ENCODE peak calls at places on chromosomes 2 and 18, in six cellular contexts. E, T, N, W, A and R are unnamed samples.

GRCh38 chr2:62443471-62443870 is 62.5 kb downstream of the TMEM17 start:
- DNase-seq in E (no peak), T (no peak), N (no peak), W (no peak), A (no peak), R (no peak)

GRCh38 chr2:202910687-202911086 is 786 bp downstream of the WDR12 start:
- DNase-seq in E (no peak), T (no peak), N (no peak), W (no peak), A (no peak), R (no peak)

GRCh38 chr2:64142817-64143153 is 1.4 kb downstream of the PELI1 start:
- DNase-seq in E (no peak), T (no peak), N (no peak), W (no peak), A (no peak), R (no peak)

GRCh38 chr2:33425156-33425555 is 51.3 kb upstream of the RASGRP3 start:
- DNase-seq in E (no peak), T (no peak), N (no peak), W (no peak), A (no peak), R (no peak)

GRCh38 chr2:182761903-182762302 is 45.8 kb downstream of the DNAJC10 start:
- DNase-seq in E (no peak), T (no peak), N (no peak), W (no peak), A (no peak), R (no peak)

GRCh38 chr2:174603280-174603679 is 5.7 kb upstream of the WIPF1 start:
- DNase-seq in E (peak; percentile 35), T (peak; percentile 60), N (peak; percentile 50), W (no peak), A (peak; percentile 65), R (peak; percentile 22)

GRCh38 chr2:136383161-136383560 is 265.2 kb upstream of the CXCR4 start:
- DNase-seq in E (no peak), T (no peak), N (no peak), W (no peak), A (no peak), R (no peak)

GRCh38 chr2:170505631-170506270 is 209.4 kb upstream of the SP5 start:
- DNase-seq in E (no peak), T (no peak), N (peak; percentile 34), W (no peak), A (peak; percentile 47), R (no peak)

GRCh38 chr2:215359576-215359922 is 47.7 kb downstream of the ATIC start:
- DNase-seq in E (no peak), T (no peak), N (no peak), W (no peak), A (no peak), R (no peak)

GRCh38 chr2:27701676-27702075 is 38.0 kb downstream of the SLC4A1AP start:
- DNase-seq in E (no peak), T (no peak), N (peak; percentile 94), W (no peak), A (peak; percentile 29), R (no peak)

GRCh38 chr18:3411854-3412268 is 38.1 kb upstream of the TGIF1 start:
- DNase-seq in E (no peak), T (no peak), N (peak; percentile 62), W (peak; percentile 12), A (peak; percentile 21), R (no peak)

GRCh38 chr2:48531141-48531648 is 1.2 kb downstream of the STON1 start:
- DNase-seq in E (no peak), T (no peak), N (no peak), W (peak; percentile 85), A (peak; percentile 24), R (peak; percentile 66)

GRCh38 chr2:38653715-38654494 is 12.0 kb upstream of the GALM start:
- DNase-seq in E (no peak), T (no peak), N (no peak), W (no peak), A (no peak), R (no peak)

GRCh38 chr2:240392084-240392947 is 43.1 kb upstream of the GPC1 start:
- DNase-seq in E (no peak), T (no peak), N (no peak), W (no peak), A (peak; percentile 10), R (no peak)

GRCh38 chr18:32418148-32418547 is 52.5 kb downstream of the GAREM1 start:
- DNase-seq in E (no peak), T (no peak), N (no peak), W (no peak), A (no peak), R (no peak)

GRCh38 chr2:101921319-101921960 is 70.3 kb upstream of the IL1R2 start:
- DNase-seq in E (peak; percentile 18), T (no peak), N (peak; percentile 45), W (no peak), A (peak; percentile 24), R (no peak)

GRCh38 chr2:226307440-226308365 is 491.9 kb downstream of the IRS1 start:
- DNase-seq in E (no peak), T (no peak), N (no peak), W (no peak), A (no peak), R (no peak)

GRCh38 chr2:8438476-8438875 is 243.4 kb upstream of the ID2 start:
- DNase-seq in E (no peak), T (no peak), N (peak; percentile 68), W (no peak), A (no peak), R (no peak)

GRCh38 chr2:44934024-44934423 is 7.5 kb upstream of the SIX3 start:
- DNase-seq in E (no peak), T (no peak), N (no peak), W (no peak), A (no peak), R (no peak)

GRCh38 chr2:63104482-63104881 is 53.9 kb downstream of the OTX1 start:
- DNase-seq in E (no peak), T (no peak), N (no peak), W (no peak), A (no peak), R (no peak)

GRCh38 chr2:121375621-121376159 is 90.7 kb upstream of the TFCP2L1 start:
- DNase-seq in E (no peak), T (no peak), N (no peak), W (peak; percentile 70), A (no peak), R (no peak)

GRCh38 chr2:10303634-10304378 is 1.1 kb downstream of the HPCAL1 start:
- DNase-seq in E (peak; percentile 51), T (no peak), N (peak; percentile 70), W (peak; percentile 67), A (peak; percentile 46), R (peak; percentile 53)

GRCh38 chr2:202335791-202336467 is 40.2 kb upstream of the BMPR2 start:
- DNase-seq in E (no peak), T (no peak), N (no peak), W (no peak), A (no peak), R (no peak)

GRCh38 chr2:33491685-33492084 is 15.2 kb downstream of the RASGRP3 start:
- DNase-seq in E (no peak), T (peak; percentile 67), N (no peak), W (no peak), A (no peak), R (no peak)

GRCh38 chr2:117762454-117762853 is 52.0 kb upstream of the DDX18 start:
- DNase-seq in E (no peak), T (no peak), N (no peak), W (no peak), A (no peak), R (no peak)

GRCh38 chr2:158464426-158465281 is 7.9 kb downstream of the PKP4 start:
- DNase-seq in E (peak; percentile 29), T (peak; percentile 29), N (no peak), W (no peak), A (no peak), R (no peak)